ENCODE peak calls at places on chromosomes 16 and 17, in five cellular contexts. B, G, H, Z and K are unnamed samples. For H3K4me1, the result is how much of the 10 kb centered on the place peaks cover.

GRCh38 chr16:19223235-19223847 is 55.3 kb downstream of the SYT17 start:
- DNase-seq in B (no peak), G (no peak), H (no peak), Z (peak), K (no peak)

GRCh38 chr16:84699147-84699711 is 571 bp upstream of the USP10 start:
- DNase-seq in B (no peak), G (no peak), H (no peak), Z (peak), K (no peak)

GRCh38 chr17:44898768-44899073 is 524 bp downstream of the EFTUD2 start:
- DNase-seq in B (no peak), G (no peak), H (no peak), Z (no peak), K (no peak)

GRCh38 chr16:84952335-84953050 is 58.8 kb downstream of the ZDHHC7 start:
- DNase-seq in B (peak), G (peak), H (peak), Z (peak), K (peak)

GRCh38 chr17:41965694-41966375 is 760 bp upstream of the CNP start:
- DNase-seq in B (peak), G (peak), H (no peak), Z (peak), K (peak)

GRCh38 chr17:73232587-73233373 is 28.9 kb downstream of the CPSF4L start:
- DNase-seq in B (peak), G (no peak), H (no peak), Z (peak), K (peak)

GRCh38 chr16:46690281-46691178 is 1.1 kb downstream of the ORC6 start:
- DNase-seq in B (no peak), G (no peak), H (no peak), Z (no peak), K (no peak)

GRCh38 chr16:30570621-30571443 is 682 bp downstream of the ZNF688 start:
- DNase-seq in B (no peak), G (peak), H (no peak), Z (no peak), K (peak)

GRCh38 chr17:17786998-17787397 is 49.8 kb downstream of the SREBF1 start:
- DNase-seq in B (no peak), G (no peak), H (no peak), Z (no peak), K (no peak)

GRCh38 chr17:80825471-80826345 is 165.9 kb upstream of the CHMP6 start:
- DNase-seq in B (peak), G (no peak), H (no peak), Z (no peak), K (no peak)

GRCh38 chr17:16873654-16874035 is 98.3 kb downstream of the TNFRSF13B start:
- DNase-seq in B (no peak), G (no peak), H (no peak), Z (no peak), K (no peak)

GRCh38 chr17:32894245-32894644 is 17.3 kb upstream of the MYO1D start:
- DNase-seq in B (no peak), G (no peak), H (no peak), Z (no peak), K (no peak)

GRCh38 chr16:1534021-1535020 is 855 bp downstream of the TMEM204 start:
- DNase-seq in B (no peak), G (peak), H (no peak), Z (no peak), K (no peak)

GRCh38 chr16:84340305-84341040 is 27.9 kb upstream of the ATP2C2 start:
- DNase-seq in B (no peak), G (no peak), H (no peak), Z (peak), K (no peak)

GRCh38 chr17:75319818-75320691 is 30.8 kb upstream of the SLC25A19 start:
- DNase-seq in B (no peak), G (no peak), H (no peak), Z (no peak), K (no peak)

GRCh38 chr17:19263621-19264010 is 26.4 kb downstream of the EPN2 start:
- DNase-seq in B (no peak), G (peak), H (peak), Z (no peak), K (no peak)

GRCh38 chr16:68776821-68777485 is 39.9 kb downstream of the CDH1 start:
- DNase-seq in B (no peak), G (no peak), H (no peak), Z (no peak), K (no peak)

GRCh38 chr16:70724146-70725023 is 38.5 kb upstream of the MTSS2 start:
- DNase-seq in B (no peak), G (no peak), H (no peak), Z (no peak), K (no peak)

GRCh38 chr17:42895185-42895555 is 5.4 kb upstream of the G6PC1 start:
- DNase-seq in B (peak), G (peak), H (peak), Z (peak), K (peak)

GRCh38 chr16:87551487-87551886 is 50.8 kb upstream of the JPH3 start:
- DNase-seq in B (no peak), G (no peak), H (no peak), Z (no peak), K (no peak)

GRCh38 chr16:56635441-56635967 is 3.0 kb upstream of the MT1A start:
- DNase-seq in B (no peak), G (no peak), H (no peak), Z (no peak), K (no peak)

GRCh38 chr17:2068101-2068518 is 13.2 kb downstream of the HIC1 start:
- DNase-seq in B (peak), G (no peak), H (no peak), Z (no peak), K (peak)

GRCh38 chr16:19748389-19749110 is 30.5 kb downstream of the IQCK start:
- DNase-seq in B (no peak), G (no peak), H (no peak), Z (no peak), K (no peak)

GRCh38 chr17:66915204-66915611 is 49.3 kb upstream of the CACNG4 start:
- DNase-seq in B (no peak), G (no peak), H (no peak), Z (peak), K (no peak)
- TF ChIP-seq CTCF in B (no peak), G (no peak), H (no peak), Z (peak), K (no peak)

GRCh38 chr17:65547253-65547670 is 14.2 kb downstream of the AXIN2 start:
- DNase-seq in B (no peak), G (no peak), H (no peak), Z (peak), K (no peak)
- H3K4me1 ChIP-seq in B (half or more), G (under half), H (under half), Z (under half), K (under half)

GRCh38 chr16:10922328-10923145 is 19.7 kb downstream of the DEXI start:
- DNase-seq in B (no peak), G (no peak), H (peak), Z (no peak), K (no peak)

GRCh38 chr16:10923650-10924214 is 18.5 kb downstream of the DEXI start:
- DNase-seq in B (no peak), G (peak), H (peak), Z (no peak), K (no peak)

GRCh38 chr16:10921536-10922327 is 20.5 kb downstream of the DEXI start:
- DNase-seq in B (no peak), G (no peak), H (peak), Z (no peak), K (no peak)

GRCh38 chr16:10920726-10921427 is 21.4 kb downstream of the DEXI start:
- DNase-seq in B (no peak), G (no peak), H (no peak), Z (no peak), K (no peak)

DNA sequence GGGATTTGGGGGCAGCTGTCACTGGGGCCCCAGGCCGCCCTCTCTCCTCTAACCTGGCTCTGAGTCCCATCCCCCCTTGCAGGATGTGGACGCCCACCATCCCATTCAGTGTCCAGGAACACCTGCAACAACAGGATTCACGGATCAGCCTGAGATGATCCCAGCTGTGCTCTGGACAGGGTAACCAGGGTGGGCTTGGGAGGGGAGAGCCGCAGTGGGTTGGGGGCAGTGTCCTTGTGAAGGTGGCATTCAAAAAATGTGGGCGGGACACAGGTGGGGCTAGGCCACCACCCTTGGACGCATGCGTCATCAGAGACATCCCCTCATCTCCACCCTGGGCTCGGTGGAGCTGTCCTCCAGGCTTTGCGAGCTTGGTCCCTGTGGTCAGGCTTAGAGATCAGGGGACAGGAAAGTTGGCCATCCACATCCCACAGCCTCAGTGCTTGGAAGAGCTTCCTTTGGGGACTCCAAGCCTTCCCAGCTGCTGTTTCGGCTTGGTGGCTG is 19.1 kb downstream of the DEXI start:
- DNase-seq in B (no peak), G (no peak), H (no peak), Z (no peak), K (no peak)
- H3K27ac ChIP-seq in B (no peak), G (no peak), H (peak), Z (no peak), K (no peak)

GRCh38 chr16:48421741-48422140 is 36.5 kb upstream of the SIAH1 start:
- DNase-seq in B (no peak), G (no peak), H (no peak), Z (no peak), K (no peak)

DNA sequence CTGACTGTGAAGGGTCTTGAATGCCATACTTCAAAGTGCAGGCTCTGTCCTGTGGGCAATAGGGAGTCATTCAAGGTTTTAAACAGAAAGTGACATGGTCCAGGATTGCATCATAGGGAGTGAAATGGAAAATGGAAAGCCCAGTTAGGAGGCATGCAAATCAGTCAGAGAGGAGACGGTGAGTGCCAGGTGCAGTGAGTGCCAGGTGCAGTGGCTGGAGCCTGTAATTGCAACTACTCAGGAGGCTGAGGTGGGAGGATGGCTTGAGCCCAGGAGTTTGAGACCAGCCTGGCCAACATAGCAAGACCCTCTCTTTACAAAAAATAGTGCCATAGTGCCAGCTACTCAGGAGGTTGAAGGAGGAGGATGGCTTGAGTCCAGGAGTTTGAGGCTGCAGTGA is 35.2 kb upstream of the SIAH1 start:
- DNase-seq in B (no peak), G (no peak), H (no peak), Z (no peak), K (no peak)
- TF ChIP-seq CTCF in B (no peak), G (no peak), H (no peak), Z (no peak), K (no peak)

GRCh38 chr17:50422738-50423137 is 3.3 kb upstream of the ACSF2 start:
- DNase-seq in B (no peak), G (no peak), H (no peak), Z (no peak), K (no peak)
- H3K4me1 ChIP-seq in B (half or more), G (under half), H (under half), Z (under half), K (under half)

GRCh38 chr17:66520986-66521385 is 218.6 kb downstream of the PRKCA start:
- DNase-seq in B (no peak), G (no peak), H (no peak), Z (no peak), K (no peak)
- H3K27ac ChIP-seq in B (no peak), G (no peak), H (no peak), Z (no peak), K (no peak)

DNA sequence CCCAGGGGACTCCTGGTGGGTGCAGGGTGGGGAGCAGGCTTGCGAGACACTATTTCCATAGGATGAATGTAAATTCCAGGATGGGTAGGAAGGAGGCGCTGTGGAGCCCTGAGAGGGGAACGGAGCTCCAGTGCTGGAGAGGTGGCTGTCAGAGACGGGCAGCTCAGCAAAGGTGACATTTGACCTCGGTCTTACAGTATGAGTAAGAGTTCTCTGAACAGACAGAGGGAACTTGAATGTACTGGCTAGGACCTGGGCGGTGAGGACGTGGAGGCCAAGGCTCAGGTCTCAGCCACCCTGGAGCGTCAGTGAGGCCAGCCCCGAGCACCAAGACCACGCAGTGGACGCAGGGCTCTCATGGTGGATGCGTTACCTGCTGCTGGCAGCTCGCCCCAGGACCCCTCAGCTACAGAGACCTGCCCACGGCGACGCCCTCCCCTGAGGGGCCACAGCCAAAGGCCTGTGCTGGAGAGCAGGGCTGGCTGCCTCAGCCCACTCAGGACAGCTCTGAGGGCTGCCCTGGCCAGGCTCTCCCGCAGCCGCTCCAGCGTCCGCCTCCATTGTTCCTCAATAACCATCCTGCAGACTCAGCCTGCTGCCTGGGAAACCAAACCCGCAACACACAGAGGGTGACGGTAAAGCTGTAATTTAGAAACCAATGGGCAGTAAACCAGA is 65.9 kb upstream of the TNRC6C start:
- DNase-seq in B (peak), G (no peak), H (no peak), Z (no peak), K (no peak)
- TF ChIP-seq CTCF in B (no peak), G (no peak), H (no peak), Z (peak), K (no peak)

GRCh38 chr17:59760164-59760563 is 52.7 kb downstream of the VMP1 start:
- DNase-seq in B (no peak), G (no peak), H (no peak), Z (no peak), K (no peak)
- H3K4me1 ChIP-seq in B (under half), G (under half), H (under half), Z (half or more), K (under half)

GRCh38 chr16:74264806-74265205 is 31.8 kb upstream of the PSMD7 start:
- DNase-seq in B (no peak), G (no peak), H (no peak), Z (no peak), K (no peak)
- H3K27ac ChIP-seq in B (no peak), G (no peak), H (no peak), Z (no peak), K (no peak)

GRCh38 chr17:77374170-77374936 is 233.6 kb downstream of the SEC14L1 start:
- DNase-seq in B (peak), G (peak), H (no peak), Z (no peak), K (peak)
- TF ChIP-seq CTCF in B (peak), G (peak), H (peak), Z (no peak), K (peak)